ENCODE peak calls at places on chromosome 9, in seven cellular contexts. P, T, W, H, S, X and C are unnamed samples.
A peak's percentile ranks its signal among the peaks of the same experiment; 100 is the strongest.

GRCh38 chr9:133716564-133717112 is 21.5 kb downstream of the SARDH start:
- DNase-seq in P (no peak), T (no peak), W (no peak), H (no peak), S (no peak), X (peak; percentile 66), C (no peak)

GRCh38 chr9:114448706-114449105 is 56.6 kb downstream of the WHRN start:
- DNase-seq in P (no peak), T (no peak), W (no peak), H (peak; percentile 43), S (no peak), X (no peak), C (no peak)

GRCh38 chr9:104780796-104781395 is 17.0 kb downstream of the NIPSNAP3B start:
- DNase-seq in P (no peak), T (no peak), W (no peak), H (peak; percentile 40), S (no peak), X (no peak), C (no peak)

GRCh38 chr9:2377135-2377534 is 244.5 kb upstream of the VLDLR start:
- DNase-seq in P (no peak), T (no peak), W (no peak), H (no peak), S (no peak), X (no peak), C (no peak)

GRCh38 chr9:88706193-88707112 is 171.5 kb downstream of the NXNL2 start:
- DNase-seq in P (no peak), T (no peak), W (no peak), H (no peak), S (no peak), X (no peak), C (no peak)

GRCh38 chr9:37184905-37185867 is 64.8 kb downstream of the ZCCHC7 start:
- DNase-seq in P (no peak), T (no peak), W (no peak), H (no peak), S (no peak), X (no peak), C (no peak)

GRCh38 chr9:75685059-75685458 is 205.4 kb upstream of the PCSK5 start:
- DNase-seq in P (peak; percentile 34), T (no peak), W (no peak), H (no peak), S (no peak), X (no peak), C (peak; percentile 5)

GRCh38 chr9:113178087-113178486 is 27.3 kb downstream of the SLC31A2 start:
- DNase-seq in P (no peak), T (no peak), W (no peak), H (no peak), S (no peak), X (no peak), C (no peak)

GRCh38 chr9:76266649-76267627 is 127.3 kb downstream of the RFK start:
- DNase-seq in P (no peak), T (no peak), W (no peak), H (no peak), S (no peak), X (no peak), C (no peak)

GRCh38 chr9:121288874-121289553 is 21.1 kb downstream of the GSN start:
- DNase-seq in P (peak; percentile 88), T (peak; percentile 76), W (no peak), H (no peak), S (no peak), X (peak; percentile 94), C (peak; percentile 95)

GRCh38 chr9:101375546-101375945 is 9.3 kb downstream of the BAAT start:
- DNase-seq in P (no peak), T (no peak), W (no peak), H (no peak), S (no peak), X (no peak), C (peak; percentile 34)

GRCh38 chr9:137408651-137409405 is 14.1 kb downstream of the EXD3 start:
- DNase-seq in P (no peak), T (no peak), W (no peak), H (no peak), S (no peak), X (no peak), C (no peak)

GRCh38 chr9:133707761-133708122 is 30.4 kb downstream of the SARDH start:
- DNase-seq in P (no peak), T (no peak), W (no peak), H (no peak), S (no peak), X (peak; percentile 37), C (no peak)

GRCh38 chr9:69857131-69857530 is 36.5 kb downstream of the CFAP95 start:
- DNase-seq in P (no peak), T (no peak), W (no peak), H (no peak), S (no peak), X (no peak), C (no peak)

GRCh38 chr9:91202757-91203283 is 158.9 kb downstream of the AUH start:
- DNase-seq in P (no peak), T (no peak), W (no peak), H (no peak), S (no peak), X (no peak), C (no peak)

GRCh38 chr9:89383721-89384300 is 65.5 kb downstream of the SECISBP2 start:
- DNase-seq in P (no peak), T (no peak), W (no peak), H (no peak), S (no peak), X (no peak), C (no peak)